ENCODE peak calls at places on chromosomes 7 and 10, in eight cellular contexts. F is nephron progenitor cell, U is PC-9, C is GM12865, V is neural crest cell, I is endodermal cell, Y is tibial nerve, Z is OCI-LY7. B is an unnamed sample.

GRCh38 chr10:50993817-50994251 is 80.5 kb upstream of the PRKG1 start:
- DNase-seq in U (peak; percentile 65), F (no peak), Z (no peak), V (no peak), C (no peak), Y (no peak), I (no peak), B (no peak)

GRCh38 chr10:72695496-72695895 is 3.6 kb downstream of the MCU start:
- DNase-seq in C (no peak), Y (no peak), I (no peak), Z (no peak), U (peak; percentile 74), V (no peak), F (no peak), B (no peak)

GRCh38 chr10:97596101-97597055 is 6.9 kb downstream of the C10orf62 start:
- DNase-seq in Z (no peak), V (no peak), F (no peak), I (no peak), Y (peak; percentile 73), U (peak; percentile 46), C (no peak), B (no peak)

GRCh38 chr7:4406288-4407058 is 275.6 kb upstream of the FOXK1 start:
- DNase-seq in U (no peak), Y (no peak), V (no peak), Z (peak; percentile 2), C (no peak), I (no peak), F (no peak), B (no peak)

GRCh38 chr7:158145370-158145769 is 442.3 kb downstream of the PTPRN2 start:
- DNase-seq in V (no peak), I (no peak), C (no peak), F (no peak), U (no peak), Y (no peak), Z (no peak), B (no peak)

GRCh38 chr7:132075573-132075972 is 500.7 kb downstream of the PLXNA4 start:
- DNase-seq in F (peak; percentile 18), Z (no peak), C (no peak), U (no peak), Y (no peak), V (no peak), I (peak; percentile 65), B (no peak)

GRCh38 chr7:104106106-104106505 is 101.7 kb downstream of the ORC5 start:
- DNase-seq in V (no peak), Z (no peak), I (no peak), C (no peak), U (no peak), Y (no peak), F (no peak), B (no peak)

GRCh38 chr7:40824461-40824860 is 689.7 kb downstream of the SUGCT start:
- DNase-seq in U (no peak), I (no peak), V (no peak), F (no peak), Y (no peak), C (no peak), Z (no peak), B (no peak)

GRCh38 chr10:100338434-100339036 is 8.5 kb upstream of the SCD start:
- DNase-seq in Z (peak; percentile 81), F (peak; percentile 82), C (peak; percentile 77), Y (peak; percentile 84), I (peak; percentile 93), V (peak; percentile 79), U (no peak), B (peak; percentile 78)

GRCh38 chr10:63157845-63158624 is 24.9 kb downstream of the NRBF2 start:
- DNase-seq in C (peak; percentile 93), Y (no peak), I (peak; percentile 76), F (peak; percentile 45), U (peak; percentile 76), Z (peak; percentile 87), V (peak; percentile 34), B (peak; percentile 57)

GRCh38 chr7:101185258-101185839 is 5.3 kb upstream of the NAT16 start:
- DNase-seq in V (no peak), Y (no peak), U (no peak), I (no peak), Z (no peak), F (no peak), C (no peak), B (no peak)

GRCh38 chr10:17847586-17848296 is 38.6 kb downstream of the MRC1 start:
- DNase-seq in C (no peak), U (no peak), F (no peak), Y (no peak), V (no peak), Z (peak; percentile 11), I (peak; percentile 51), B (no peak)

GRCh38 chr7:2038876-2039728 is 193.6 kb downstream of the MAD1L1 start:
- DNase-seq in I (no peak), U (no peak), V (no peak), C (peak; percentile 36), Y (no peak), F (no peak), Z (peak; percentile 73), B (no peak)

DNA sequence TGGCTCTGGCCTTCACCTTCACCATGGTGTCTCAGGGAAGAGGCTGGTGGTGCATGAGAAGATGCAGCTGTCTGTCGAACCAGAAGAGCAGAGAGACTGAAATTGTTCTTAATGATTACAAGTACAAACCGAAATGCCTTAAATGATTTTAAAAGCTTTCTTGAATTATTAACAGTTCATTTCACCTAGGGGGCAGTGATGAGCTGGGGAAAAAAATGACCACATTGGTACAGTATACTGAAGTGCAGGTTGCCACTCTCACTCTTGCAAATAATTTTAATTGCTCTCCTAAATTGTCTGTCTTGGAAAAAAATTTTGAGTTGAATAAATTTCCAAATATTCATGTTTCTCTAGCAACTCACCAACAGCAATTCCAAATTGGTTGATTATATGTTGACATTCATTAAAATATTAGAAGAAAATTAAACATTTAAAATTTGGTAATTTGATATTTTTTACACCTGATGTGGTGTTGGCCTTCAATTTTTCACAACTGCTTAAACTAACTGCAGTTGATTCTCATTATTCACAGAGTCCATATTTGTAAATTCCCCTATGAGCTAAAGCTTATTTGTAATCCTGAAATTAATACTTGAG is 692.6 kb downstream of the ZWINT start:
- DNase-seq in F (no peak), U (no peak), Z (peak; percentile 16), C (peak; percentile 41), Y (no peak), V (no peak), I (peak; percentile 69), B (peak; percentile 6)
- TF ChIP-seq CTCF in F (peak; percentile 38), U (peak; percentile 46), Z (peak; percentile 76), C (peak; percentile 50), Y (no peak), V (peak; percentile 62), I (peak; percentile 82), B (peak; percentile 44)

DNA sequence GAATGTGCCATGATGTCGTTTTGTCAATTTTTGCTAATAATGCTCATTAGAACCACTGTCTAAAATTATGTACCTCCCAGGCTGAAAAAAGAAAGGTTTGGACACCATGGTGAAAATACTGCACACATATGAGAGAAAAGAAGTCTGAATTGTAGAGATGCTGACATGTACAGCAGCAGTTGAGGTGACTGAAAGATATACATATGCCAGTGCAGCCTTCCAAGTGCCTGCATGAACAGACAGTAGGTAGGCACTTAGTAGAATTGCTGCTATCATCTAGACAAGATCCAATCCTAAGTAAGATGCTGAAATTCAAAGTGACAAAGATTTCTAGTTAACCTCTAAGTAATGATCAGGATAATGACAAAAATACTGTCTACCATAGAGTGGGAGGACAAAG is 86.9 kb downstream of the SLC13A1 start:
- DNase-seq in C (no peak), U (no peak), F (no peak), V (no peak), Y (no peak), Z (no peak), I (no peak), B (no peak)
- TF ChIP-seq CTCF in C (no peak), U (no peak), F (no peak), V (no peak), Y (no peak), Z (no peak), I (no peak), B (no peak)

GRCh38 chr10:104483582-104483981 is 129.9 kb downstream of the CFAP58 start:
- DNase-seq in I (no peak), Y (no peak), Z (no peak), V (no peak), C (peak; percentile 7), U (no peak), F (no peak), B (no peak)

GRCh38 chr10:104488046-104488832 is 134.6 kb downstream of the CFAP58 start:
- DNase-seq in F (no peak), V (no peak), Z (no peak), C (no peak), U (no peak), Y (no peak), I (peak; percentile 22), B (no peak)

GRCh38 chr10:104486803-104487202 is 133.2 kb downstream of the CFAP58 start:
- DNase-seq in Z (no peak), V (no peak), Y (no peak), F (no peak), U (no peak), C (no peak), I (no peak), B (no peak)

GRCh38 chr10:104480797-104481196 is 127.2 kb downstream of the CFAP58 start:
- DNase-seq in I (no peak), Z (no peak), F (no peak), Y (no peak), U (no peak), C (no peak), V (no peak), B (no peak)

GRCh38 chr10:104485632-104486031 is 132.0 kb downstream of the CFAP58 start:
- DNase-seq in F (no peak), Z (no peak), I (no peak), V (no peak), U (no peak), Y (no peak), C (no peak), B (no peak)
- TF ChIP-seq CTCF in F (peak; percentile 12), Z (peak; percentile 53), I (peak; percentile 70), V (peak; percentile 42), U (peak; percentile 13), Y (no peak), C (peak; percentile 29), B (no peak)

DNA sequence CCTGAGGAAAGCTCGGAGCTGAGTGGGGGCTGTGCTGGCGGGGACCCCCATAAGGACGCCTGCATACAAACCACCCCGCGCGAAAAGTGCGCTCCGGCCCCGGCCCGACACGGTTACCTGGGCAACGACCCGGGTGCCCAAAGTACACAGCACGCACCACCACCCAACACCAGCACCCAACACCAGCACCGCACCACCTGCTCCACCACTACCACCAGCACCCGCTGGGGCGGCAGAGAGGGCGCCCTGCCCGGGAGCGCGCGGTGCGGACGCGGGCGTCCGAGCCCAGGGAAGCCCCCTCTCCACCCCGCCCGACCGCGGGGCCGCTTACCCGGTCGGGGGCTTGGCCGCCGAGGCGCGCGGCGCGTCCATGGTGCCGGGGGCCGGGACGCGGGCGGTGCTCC is 345 bp downstream of the COBL start:
- DNase-seq in I (peak; percentile 83), Z (no peak), U (peak; percentile 62), Y (no peak), C (no peak), F (no peak), V (no peak), B (peak; percentile 45)
- TF ChIP-seq CTCF in I (peak; percentile 53), Z (no peak), U (no peak), Y (peak; percentile 50), C (no peak), F (no peak), V (peak; percentile 41), B (no peak)

GRCh38 chr10:88791924-88792323 is 10.6 kb upstream of the LIPM start:
- DNase-seq in Z (peak; percentile 8), Y (no peak), C (peak; percentile 64), U (no peak), V (peak; percentile 16), I (peak; percentile 83), F (peak; percentile 28), B (no peak)
- TF ChIP-seq CTCF in Z (peak; percentile 73), Y (no peak), C (peak; percentile 55), U (peak; percentile 36), V (peak; percentile 73), I (peak; percentile 88), F (peak; percentile 65), B (peak; percentile 38)